ENCODE peak calls at places on chromosomes 5 and 9, in six cellular contexts. V, A, H, R, L and T are unnamed samples.

GRCh38 chr9:118423021-118423420 is 718.8 kb downstream of the TLR4 start:
- DNase-seq in H (no peak), A (no peak), R (no peak), V (no peak), L (no peak), T (no peak)

GRCh38 chr5:116658830-116659229 is 84.2 kb upstream of the SEMA6A start:
- DNase-seq in L (no peak), V (no peak), A (no peak), H (no peak), R (no peak), T (no peak)

GRCh38 chr9:124042168-124042775 is 30.7 kb downstream of the LHX2 start:
- DNase-seq in A (no peak), L (no peak), H (no peak), R (no peak), V (peak), T (no peak)

GRCh38 chr5:11504083-11504785 is 400.0 kb downstream of the CTNND2 start:
- DNase-seq in R (no peak), L (no peak), H (no peak), V (no peak), A (no peak), T (no peak)

GRCh38 chr5:141338538-141339306 is at the start of gene PCDHGA2:
- DNase-seq in V (no peak), H (no peak), A (no peak), R (no peak), L (no peak), T (no peak)

GRCh38 chr9:2142212-2142611 is 127.1 kb downstream of the SMARCA2 start:
- DNase-seq in H (no peak), A (no peak), R (no peak), V (no peak), L (no peak), T (no peak)

GRCh38 chr9:74285075-74285474 is 212.1 kb upstream of the RORB start:
- DNase-seq in A (no peak), L (no peak), H (no peak), R (no peak), V (no peak), T (no peak)

GRCh38 chr5:174172104-174172965 is 126.8 kb downstream of the NSG2 start:
- DNase-seq in V (no peak), A (no peak), R (no peak), H (no peak), L (peak), T (no peak)

GRCh38 chr9:15416880-15417279 is 5.8 kb upstream of the SNAPC3 start:
- DNase-seq in L (peak), V (no peak), R (peak), A (peak), H (peak), T (no peak)

GRCh38 chr9:91374939-91375338 is 13.2 kb upstream of the AUH start:
- DNase-seq in L (no peak), V (no peak), A (no peak), R (no peak), H (no peak), T (no peak)

GRCh38 chr5:474826-475661 is 32.1 kb downstream of the EXOC3 start:
- DNase-seq in V (peak), A (no peak), R (no peak), H (no peak), L (peak), T (no peak)

GRCh38 chr9:18861599-18862546 is 171.1 kb downstream of the SAXO1 start:
- DNase-seq in R (no peak), H (no peak), L (peak), A (no peak), V (peak), T (no peak)

GRCh38 chr5:107831612-107832395 is 161.1 kb upstream of the EFNA5 start:
- DNase-seq in L (no peak), R (no peak), V (no peak), A (no peak), H (no peak), T (no peak)

GRCh38 chr5:107477492-107477891 is 193.2 kb downstream of the EFNA5 start:
- DNase-seq in R (no peak), A (no peak), V (no peak), L (no peak), H (no peak), T (no peak)

GRCh38 chr5:127229185-127229889 is 61.3 kb upstream of the MEGF10 start:
- DNase-seq in R (peak), V (peak), H (peak), A (peak), L (peak), T (no peak)

GRCh38 chr5:168362097-168362885 is 70.8 kb downstream of the WWC1 start:
- DNase-seq in H (no peak), A (no peak), V (no peak), L (no peak), R (peak), T (no peak)

GRCh38 chr5:40405230-40405629 is 274.5 kb upstream of the PTGER4 start:
- DNase-seq in A (no peak), H (no peak), R (no peak), V (no peak), L (no peak), T (no peak)

GRCh38 chr5:61052870-61053269 is 107.9 kb downstream of the NDUFAF2 start:
- DNase-seq in L (no peak), A (no peak), R (no peak), H (no peak), V (no peak), T (no peak)

GRCh38 chr5:179267071-179267670 is 78.1 kb downstream of the ADAMTS2 start:
- DNase-seq in L (no peak), V (peak), R (no peak), H (no peak), A (peak), T (no peak)

GRCh38 chr5:31378838-31379237 is 153.1 kb downstream of the DROSHA start:
- DNase-seq in R (no peak), A (no peak), H (no peak), V (no peak), L (no peak), T (no peak)

GRCh38 chr9:96618209-96619108 is 1.2 kb downstream of the CDC14B start:
- DNase-seq in H (peak), L (peak), V (peak), R (no peak), A (peak), T (no peak)

GRCh38 chr9:108779506-108779905 is 76.3 kb downstream of the ACTL7B start:
- DNase-seq in A (no peak), V (no peak), L (no peak), R (no peak), H (no peak), T (no peak)

GRCh38 chr5:34626036-34626435 is 30.1 kb upstream of the RAI14 start:
- DNase-seq in R (no peak), H (no peak), L (no peak), A (no peak), V (no peak), T (no peak)

GRCh38 chr5:151082976-151083651 is 2.3 kb upstream of the TNIP1 start:
- DNase-seq in A (peak), V (no peak), H (peak), L (no peak), R (no peak), T (no peak)

GRCh38 chr9:93244101-93244500 is 60.2 kb downstream of the WNK2 start:
- DNase-seq in H (no peak), V (no peak), L (no peak), A (no peak), R (no peak), T (no peak)

GRCh38 chr9:124296094-124296493 is 38.3 kb downstream of the NEK6 start:
- DNase-seq in L (no peak), A (no peak), V (no peak), R (no peak), H (no peak), T (no peak)

GRCh38 chr5:78243639-78244038 is 50.9 kb downstream of the AP3B1 start:
- DNase-seq in V (no peak), R (no peak), H (no peak), A (no peak), L (no peak), T (no peak)

GRCh38 chr9:15231788-15232635 is 75.0 kb downstream of the TTC39B start:
- DNase-seq in V (no peak), A (no peak), R (no peak), H (no peak), L (peak), T (no peak)

GRCh38 chr9:137459601-137460362 is 648 bp upstream of the NSMF start:
- DNase-seq in V (no peak), A (no peak), R (no peak), L (no peak), H (no peak), T (no peak)

GRCh38 chr5:151461312-151461711 is 13.9 kb downstream of the SLC36A1 start:
- DNase-seq in A (no peak), V (no peak), R (no peak), H (no peak), L (no peak), T (no peak)

GRCh38 chr9:124810513-124811355 is 33.8 kb downstream of the OLFML2A start:
- DNase-seq in A (no peak), R (no peak), H (no peak), V (no peak), L (peak), T (no peak)

GRCh38 chr9:80156262-80156661 is 584.5 kb downstream of the TLE4 start:
- DNase-seq in R (no peak), A (no peak), H (no peak), L (no peak), V (no peak), T (no peak)

GRCh38 chr9:129242971-129243561 is 65.0 kb upstream of the IER5L start:
- DNase-seq in V (peak), L (no peak), H (no peak), R (no peak), A (no peak), T (no peak)

GRCh38 chr5:6599739-6600138 is 33.1 kb downstream of the NSUN2 start:
- DNase-seq in A (no peak), H (no peak), L (no peak), R (no peak), V (no peak), T (no peak)

GRCh38 chr9:70639853-70640814 is 225.7 kb upstream of the KLF9 start:
- DNase-seq in A (no peak), L (no peak), R (peak), V (no peak), H (no peak), T (no peak)

GRCh38 chr5:87004101-87004500 is 263.6 kb upstream of the RASA1 start:
- DNase-seq in A (no peak), V (no peak), L (no peak), R (no peak), H (no peak), T (no peak)

GRCh38 chr9:114224247-114224610 is 68.9 kb downstream of the COL27A1 start:
- DNase-seq in V (no peak), A (no peak), H (no peak), R (no peak), L (no peak), T (no peak)

GRCh38 chr9:135907006-135907434 is 326 bp downstream of the CAMSAP1 start:
- DNase-seq in L (peak), A (peak), R (no peak), V (peak), H (no peak), T (no peak)

GRCh38 chr9:5425006-5425628 is 12.6 kb downstream of the PLGRKT start:
- DNase-seq in L (no peak), V (no peak), H (no peak), A (no peak), R (no peak), T (no peak)

GRCh38 chr9:115998661-115999060 is 154.9 kb upstream of the PAPPA start:
- DNase-seq in A (no peak), R (no peak), V (no peak), H (no peak), L (no peak), T (no peak)